ENCODE peak calls at places on chromosomes 3 and 15, in four cellular contexts. N, H, R and P are unnamed samples.

GRCh38 chr3:28290863-28291300 is 49.5 kb downstream of the CMC1 start:
- DNase-seq in N (no peak), H (no peak), R (no peak), P (no peak)

GRCh38 chr3:73480187-73480672 is 144.5 kb downstream of the PDZRN3 start:
- DNase-seq in N (no peak), H (no peak), R (no peak), P (no peak)

GRCh38 chr15:40941078-40941527 is 12.0 kb downstream of the DLL4 start:
- DNase-seq in N (no peak), H (no peak), R (no peak), P (no peak)

GRCh38 chr3:123678108-123678511 is 93.3 kb upstream of the HACD2 start:
- DNase-seq in N (no peak), H (no peak), R (peak; percentile 96), P (no peak)

GRCh38 chr3:13648060-13648743 is 99.3 kb downstream of the FBLN2 start:
- DNase-seq in N (peak; percentile 87), H (peak; percentile 89), R (peak; percentile 83), P (peak; percentile 82)

GRCh38 chr3:189392969-189393368 is 221.2 kb downstream of the TPRG1 start:
- DNase-seq in N (no peak), H (no peak), R (peak; percentile 77), P (no peak)

GRCh38 chr3:64184621-64185020 is 40.6 kb downstream of the PRICKLE2 start:
- DNase-seq in N (no peak), H (no peak), R (peak; percentile 82), P (no peak)

GRCh38 chr3:34463414-34463813 is 665.0 kb downstream of the PDCD6IP start:
- DNase-seq in N (no peak), H (no peak), R (no peak), P (no peak)

GRCh38 chr3:64889991-64890390 is 202.2 kb upstream of the ADAMTS9 start:
- DNase-seq in N (no peak), H (peak; percentile 45), R (no peak), P (no peak)

GRCh38 chr15:74396445-74397238 is 29.2 kb upstream of the CYP11A1 start:
- DNase-seq in N (peak; percentile 75), H (no peak), R (peak; percentile 55), P (no peak)

GRCh38 chr3:126517986-126518778 is 609 bp upstream of the UROC1 start:
- DNase-seq in N (no peak), H (no peak), R (no peak), P (no peak)

GRCh38 chr15:68262514-68263356 is 14.8 kb upstream of the FEM1B start:
- DNase-seq in N (no peak), H (no peak), R (no peak), P (no peak)

GRCh38 chr3:149005424-149005823 is 14.1 kb downstream of the GYG1 start:
- DNase-seq in N (no peak), H (no peak), R (no peak), P (no peak)

GRCh38 chr3:53796161-53796560 is 50.1 kb downstream of the CHDH start:
- DNase-seq in N (no peak), H (no peak), R (no peak), P (no peak)

GRCh38 chr15:92884813-92885461 is 15.2 kb upstream of the CHD2 start:
- DNase-seq in N (no peak), H (peak; percentile 30), R (peak; percentile 44), P (no peak)

GRCh38 chr15:67521770-67522568 is 1.0 kb downstream of the C15orf61 start:
- DNase-seq in N (no peak), H (peak; percentile 50), R (peak; percentile 42), P (peak; percentile 33)

GRCh38 chr15:67839929-67840746 is at the start of gene RNU6-1:
- DNase-seq in N (peak; percentile 96), H (peak; percentile 94), R (peak; percentile 91), P (peak; percentile 95)

GRCh38 chr15:42650208-42651066 is 75.0 kb downstream of the STARD9 start:
- DNase-seq in N (peak; percentile 73), H (peak; percentile 89), R (peak; percentile 82), P (peak; percentile 87)

GRCh38 chr15:63093486-63094205 is 28.0 kb upstream of the LACTB start:
- DNase-seq in N (peak; percentile 82), H (peak; percentile 84), R (peak; percentile 72), P (peak; percentile 70)

GRCh38 chr15:42084465-42085235 is 9.7 kb downstream of the PLA2G4D start:
- DNase-seq in N (peak; percentile 58), H (peak; percentile 67), R (peak; percentile 53), P (peak; percentile 45)

GRCh38 chr15:74901612-74902063 is 5.0 kb downstream of the FAM219B start:
- DNase-seq in N (peak; percentile 71), H (peak; percentile 58), R (peak; percentile 56), P (peak; percentile 73)

GRCh38 chr3:59426851-59427565 is 377.2 kb upstream of the CFAP20DC start:
- DNase-seq in N (peak; percentile 38), H (no peak), R (peak; percentile 80), P (no peak)

GRCh38 chr3:156630081-156630772 is 44.2 kb upstream of the TIPARP start:
- DNase-seq in N (no peak), H (no peak), R (peak; percentile 33), P (no peak)

GRCh38 chr3:82671466-82671865 is 910.0 kb upstream of the GBE1 start:
- DNase-seq in N (no peak), H (no peak), R (no peak), P (no peak)

GRCh38 chr3:131350506-131350905 is 31.1 kb upstream of the NUDT16 start:
- DNase-seq in N (no peak), H (no peak), R (peak; percentile 48), P (no peak)

GRCh38 chr3:79139395-79140060 is 628.3 kb downstream of the ROBO1 start:
- DNase-seq in N (no peak), H (no peak), R (no peak), P (no peak)

GRCh38 chr3:132660056-132660744 is at the start of gene UBA5:
- DNase-seq in N (peak; percentile 80), H (peak; percentile 44), R (peak; percentile 76), P (peak; percentile 79)

GRCh38 chr3:71989165-71989564 is 204.2 kb upstream of the PROK2 start:
- DNase-seq in N (no peak), H (no peak), R (peak; percentile 78), P (no peak)

GRCh38 chr3:128794788-128795649 is 69.0 kb downstream of the RAB7A start:
- DNase-seq in N (peak; percentile 74), H (peak; percentile 76), R (peak; percentile 59), P (peak; percentile 82)